ENCODE peak calls at places on chromosome 11, in eight cellular contexts. K, D, O, W, B, Z, U and V are unnamed samples.

GRCh38 chr11:107598225-107599139 is 7.5 kb downstream of the ELMOD1 start:
- DNase-seq in K (no peak), D (no peak), O (no peak), W (no peak), B (peak), Z (no peak), U (peak), V (no peak)

GRCh38 chr11:46183819-46184218 is 62.6 kb upstream of the PHF21A start:
- DNase-seq in K (no peak), D (no peak), O (no peak), W (no peak), B (peak), Z (no peak), U (no peak), V (no peak)

GRCh38 chr11:112321521-112322172 is 61.0 kb upstream of the PLET1 start:
- DNase-seq in K (peak), D (no peak), O (peak), W (no peak), B (peak), Z (no peak), U (peak), V (peak)

GRCh38 chr11:32259641-32260081 is 168.8 kb downstream of the RCN1 start:
- DNase-seq in K (no peak), D (no peak), O (no peak), W (no peak), B (peak), Z (no peak), U (peak), V (no peak)

GRCh38 chr11:112255075-112255739 is 5.5 kb downstream of the PLET1 start:
- DNase-seq in K (no peak), D (no peak), O (no peak), W (peak), B (peak), Z (no peak), U (peak), V (peak)

GRCh38 chr11:33697997-33698396 is 2.6 kb downstream of the C11orf91 start:
- DNase-seq in K (no peak), D (no peak), O (no peak), W (no peak), B (no peak), Z (no peak), U (no peak), V (no peak)

GRCh38 chr11:23021287-23021863 is 161.1 kb upstream of the CCDC179 start:
- DNase-seq in K (no peak), D (no peak), O (peak), W (peak), B (peak), Z (no peak), U (peak), V (peak)

GRCh38 chr11:119055901-119056300 is 1.1 kb downstream of the HYOU1 start:
- DNase-seq in K (no peak), D (no peak), O (no peak), W (no peak), B (peak), Z (no peak), U (peak), V (no peak)

GRCh38 chr11:26842458-26842841 is 120.6 kb upstream of the SLC5A12 start:
- DNase-seq in K (no peak), D (no peak), O (no peak), W (no peak), B (no peak), Z (no peak), U (no peak), V (no peak)

GRCh38 chr11:117817213-117818035 is 7.1 kb downstream of the FXYD2 start:
- DNase-seq in K (peak), D (peak), O (peak), W (peak), B (peak), Z (peak), U (peak), V (peak)